ENCODE peak calls at places on chromosome 17, in five cellular contexts. V, A, H, B and C are unnamed samples.

GRCh38 chr17:6092923-6093468 is 22.8 kb downstream of the WSCD1 start:
- DNase-seq in B (no peak), A (no peak), V (no peak), H (no peak), C (no peak)

GRCh38 chr17:78689029-78689428 is 93.0 kb downstream of the CYTH1 start:
- DNase-seq in B (no peak), H (no peak), A (no peak), V (no peak), C (no peak)

GRCh38 chr17:70172921-70173320 is 3.6 kb downstream of the KCNJ2 start:
- DNase-seq in A (no peak), V (no peak), H (no peak), B (no peak), C (no peak)

GRCh38 chr17:27354491-27355081 is 60.7 kb downstream of the WSB1 start:
- DNase-seq in B (no peak), H (no peak), V (no peak), A (peak; percentile 11), C (no peak)

GRCh38 chr17:78769200-78769773 is 12.8 kb downstream of the CYTH1 start:
- DNase-seq in H (no peak), B (no peak), A (no peak), V (no peak), C (no peak)

GRCh38 chr17:83178533-83179201 is 99.3 kb downstream of the METRNL start:
- DNase-seq in A (no peak), V (no peak), B (no peak), H (no peak), C (no peak)

GRCh38 chr17:38912221-38912813 is 13.1 kb upstream of the LASP1NB start:
- DNase-seq in H (no peak), B (peak; percentile 5), A (no peak), V (peak; percentile 80), C (no peak)

GRCh38 chr17:73722163-73722562 is 77.9 kb upstream of the SDK2 start:
- DNase-seq in V (no peak), H (no peak), A (no peak), B (no peak), C (no peak)

GRCh38 chr17:2084766-2085647 is 30.1 kb downstream of the HIC1 start:
- DNase-seq in H (no peak), B (no peak), A (no peak), V (no peak), C (no peak)

GRCh38 chr17:61862105-61862574 is 1.2 kb downstream of the BRIP1 start:
- DNase-seq in A (no peak), V (no peak), H (no peak), B (no peak), C (no peak)

GRCh38 chr17:63446981-63447687 is 1.0 kb upstream of the CYB561 start:
- DNase-seq in B (no peak), A (peak; percentile 21), V (no peak), H (no peak), C (no peak)

GRCh38 chr17:45149669-45150603 is 1.7 kb downstream of the HEXIM1 start:
- DNase-seq in H (no peak), B (peak; percentile 32), A (peak; percentile 58), V (peak; percentile 71), C (no peak)

GRCh38 chr17:63774141-63774981 is at the start of gene DDX42:
- DNase-seq in A (peak; percentile 90), V (peak; percentile 90), B (peak; percentile 83), H (peak; percentile 84), C (peak; percentile 91)

GRCh38 chr17:10699861-10700260 is 2.5 kb downstream of the ADPRM start:
- DNase-seq in B (no peak), V (no peak), A (no peak), H (no peak), C (no peak)

GRCh38 chr17:385195-385835 is 32.7 kb upstream of the RPH3AL start:
- DNase-seq in B (peak; percentile 64), H (peak; percentile 29), A (peak; percentile 25), V (peak; percentile 79), C (no peak)

GRCh38 chr17:33992113-33992512 is 263.0 kb upstream of the CCL2 start:
- DNase-seq in V (no peak), B (no peak), A (no peak), H (no peak), C (no peak)

GRCh38 chr17:37844158-37844976 is 79.8 kb upstream of the TBC1D3K start:
- DNase-seq in A (peak; percentile 95), H (peak; percentile 65), B (peak; percentile 84), V (peak; percentile 51), C (peak; percentile 69)

GRCh38 chr17:79045001-79045729 is 21.2 kb downstream of the C1QTNF1 start:
- DNase-seq in B (no peak), A (no peak), V (no peak), H (no peak), C (no peak)

GRCh38 chr17:47159315-47159714 is 29.8 kb downstream of the CDC27 start:
- DNase-seq in V (no peak), B (no peak), H (no peak), A (no peak), C (no peak)

GRCh38 chr17:17929655-17930380 is 42.4 kb downstream of the TOM1L2 start:
- DNase-seq in A (no peak), B (no peak), V (no peak), H (no peak), C (no peak)

GRCh38 chr17:39485555-39485954 is 24.3 kb downstream of the CDK12 start:
- DNase-seq in H (no peak), B (no peak), A (peak; percentile 61), V (no peak), C (no peak)

GRCh38 chr17:27888072-27888471 is 5.1 kb downstream of the LYRM9 start:
- DNase-seq in A (no peak), B (no peak), H (no peak), V (no peak), C (no peak)

GRCh38 chr17:41226051-41226450 is 397 bp upstream of the KRTAP9-2 start:
- DNase-seq in H (no peak), A (no peak), B (no peak), V (no peak), C (no peak)

GRCh38 chr17:32102697-32103096 is 39.6 kb upstream of the RHOT1 start:
- DNase-seq in H (no peak), B (no peak), V (no peak), A (no peak), C (no peak)

GRCh38 chr17:21280081-21280518 is 4.4 kb upstream of the MAP2K3 start:
- DNase-seq in H (peak; percentile 88), V (peak; percentile 84), B (peak; percentile 68), A (peak; percentile 87), C (peak; percentile 96)

GRCh38 chr17:2406903-2407790 is 6.3 kb upstream of the MNT start:
- DNase-seq in B (no peak), A (peak; percentile 77), V (peak; percentile 58), H (no peak), C (no peak)

GRCh38 chr17:59558953-59559352 is 6.5 kb upstream of the DHX40 start:
- DNase-seq in H (no peak), V (no peak), A (no peak), B (no peak), C (no peak)
- TF ChIP-seq CTCF in H (peak; percentile 38), V (peak; percentile 29), A (no peak), B (peak; percentile 34), C (peak; percentile 45)

GRCh38 chr17:4533522-4534502 is 21.4 kb downstream of the MYBBP1A start:
- DNase-seq in B (peak; percentile 29), A (no peak), V (peak; percentile 42), H (no peak), C (peak; percentile 45)
- TF ChIP-seq CTCF in B (no peak), A (no peak), V (peak; percentile 35), H (no peak), C (no peak)

DNA sequence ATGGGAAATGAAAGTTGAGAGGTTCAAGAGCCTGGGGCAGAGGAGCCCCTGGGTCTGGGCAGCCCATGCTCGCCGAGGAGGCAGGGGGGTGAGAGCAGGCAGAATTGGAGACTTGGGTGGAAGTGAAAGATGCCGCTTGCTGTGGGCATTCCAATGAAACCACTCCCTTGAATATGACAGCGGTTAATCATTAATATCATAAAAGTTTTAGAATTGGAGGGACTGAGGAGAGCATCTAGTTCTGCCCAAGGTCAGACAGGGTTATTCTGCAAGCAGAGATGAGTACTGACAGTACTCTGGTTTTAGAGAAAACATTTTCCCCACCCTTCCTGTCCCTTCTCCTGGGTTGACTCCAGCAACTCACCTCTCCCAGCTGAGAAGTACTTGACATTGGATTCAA is 180.2 kb downstream of the MSI2 start:
- DNase-seq in V (no peak), H (no peak), A (no peak), B (no peak), C (no peak)
- TF ChIP-seq CTCF in V (no peak), H (no peak), A (no peak), B (no peak), C (no peak)

DNA sequence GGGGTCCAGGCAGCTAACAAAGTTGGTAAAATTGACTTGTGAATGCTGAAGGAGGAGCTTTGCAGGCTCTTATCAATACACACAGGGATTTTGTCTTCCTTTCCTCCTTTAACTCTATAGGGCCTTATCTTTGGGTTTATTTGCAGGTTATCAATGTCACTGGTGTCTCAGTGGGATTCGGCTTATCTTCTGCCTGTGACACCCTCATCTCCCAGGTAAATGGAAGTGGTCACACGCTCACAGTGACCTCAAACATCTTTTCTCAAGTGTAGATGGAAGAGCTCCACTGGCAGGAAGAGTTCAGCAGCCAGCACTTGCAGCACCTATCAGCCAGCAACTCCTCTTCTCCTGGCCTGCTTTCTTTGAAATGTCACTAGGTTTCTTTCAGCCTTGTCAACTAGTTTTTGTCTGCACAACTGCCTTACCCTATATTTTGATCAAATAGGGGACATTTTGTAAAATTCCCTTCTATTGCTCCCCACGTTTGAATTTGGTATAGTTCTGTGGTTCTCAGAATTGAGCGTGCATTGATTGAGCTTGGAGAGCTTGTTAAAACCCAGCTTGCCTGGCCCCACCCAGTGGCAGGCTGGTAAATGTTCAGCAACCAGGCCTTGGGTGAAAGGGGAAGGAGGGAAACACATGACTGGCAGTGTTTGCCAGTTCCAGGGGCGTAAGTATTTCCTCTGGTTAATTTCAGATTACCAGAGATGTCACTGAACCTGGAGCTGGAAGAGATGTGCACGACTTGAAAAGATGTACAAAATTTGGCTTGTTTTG is 12.8 kb downstream of the SLC47A1 start:
- DNase-seq in H (no peak), V (peak; percentile 44), B (no peak), A (peak; percentile 7), C (no peak)
- TF ChIP-seq CTCF in H (peak; percentile 23), V (peak; percentile 48), B (no peak), A (no peak), C (no peak)

GRCh38 chr17:75632428-75632827 is 806 bp upstream of the SMIM5 start:
- DNase-seq in B (no peak), H (no peak), A (no peak), V (no peak), C (no peak)

GRCh38 chr17:75634376-75634740 is 1.1 kb downstream of the SMIM5 start:
- DNase-seq in B (no peak), A (no peak), H (no peak), V (no peak), C (no peak)

GRCh38 chr17:75632863-75633483 is at the start of gene SMIM5:
- DNase-seq in B (peak; percentile 89), A (peak; percentile 95), H (peak; percentile 81), V (peak; percentile 87), C (peak; percentile 94)

GRCh38 chr17:75634754-75635609 is 1.7 kb downstream of the SMIM5 start:
- DNase-seq in V (no peak), B (no peak), H (no peak), A (no peak), C (no peak)

GRCh38 chr17:75633484-75634375 is 496 bp downstream of the SMIM5 start:
- DNase-seq in V (peak; percentile 93), A (peak; percentile 95), H (peak; percentile 77), B (peak; percentile 88), C (peak; percentile 91)
- TF ChIP-seq CTCF in V (peak; percentile 61), A (peak; percentile 44), H (peak; percentile 69), B (peak; percentile 88), C (peak; percentile 72)